ENCODE peak calls at places on chromosome 20, in five cellular contexts. One of them, this sample, is unnamed.

GRCh38 chr20:52305843-52306242 is 114.3 kb upstream of the ZFP64 start:
- DNase-seq in neural progenitor cell: no peak
- DNase-seq in GM23248: no peak
- DNase-seq in HCT116: no peak
- DNase-seq in OCI-LY7: no peak
- DNase-seq in this sample: no peak

GRCh38 chr20:47733892-47734291 is 51.4 kb downstream of the SULF2 start:
- DNase-seq in neural progenitor cell: no peak
- DNase-seq in GM23248: peak
- DNase-seq in HCT116: no peak
- DNase-seq in OCI-LY7: no peak
- DNase-seq in this sample: no peak

GRCh38 chr20:32457476-32457986 is 99.4 kb downstream of the ASXL1 start:
- DNase-seq in neural progenitor cell: peak
- DNase-seq in GM23248: peak
- DNase-seq in HCT116: no peak
- DNase-seq in OCI-LY7: no peak
- DNase-seq in this sample: peak

GRCh38 chr20:17614812-17615644 is 45.2 kb downstream of the DSTN start:
- DNase-seq in neural progenitor cell: no peak
- DNase-seq in GM23248: no peak
- DNase-seq in HCT116: no peak
- DNase-seq in OCI-LY7: no peak
- DNase-seq in this sample: no peak

GRCh38 chr20:58722379-58722778 is 29.8 kb downstream of the NPEPL1 start:
- DNase-seq in neural progenitor cell: no peak
- DNase-seq in GM23248: no peak
- DNase-seq in HCT116: no peak
- DNase-seq in OCI-LY7: no peak
- DNase-seq in this sample: no peak

GRCh38 chr20:33127422-33128097 is 40.4 kb upstream of the BPIFA2 start:
- DNase-seq in neural progenitor cell: peak
- DNase-seq in GM23248: no peak
- DNase-seq in HCT116: no peak
- DNase-seq in OCI-LY7: no peak
- DNase-seq in this sample: no peak

GRCh38 chr20:35093245-35093884 is 758 bp upstream of the TRPC4AP start:
- DNase-seq in neural progenitor cell: no peak
- DNase-seq in GM23248: peak
- DNase-seq in HCT116: no peak
- DNase-seq in OCI-LY7: no peak
- DNase-seq in this sample: peak

GRCh38 chr20:48605364-48606116 is 222.3 kb downstream of the PREX1 start:
- DNase-seq in neural progenitor cell: no peak
- DNase-seq in GM23248: no peak
- DNase-seq in HCT116: no peak
- DNase-seq in OCI-LY7: no peak
- DNase-seq in this sample: no peak

GRCh38 chr20:2451939-2452732 is 18.5 kb downstream of the SNRPB start:
- DNase-seq in neural progenitor cell: peak
- DNase-seq in GM23248: peak
- DNase-seq in HCT116: peak
- DNase-seq in OCI-LY7: peak
- DNase-seq in this sample: peak

GRCh38 chr20:41671143-41671542 is 53.0 kb upstream of the CHD6 start:
- DNase-seq in neural progenitor cell: no peak
- DNase-seq in GM23248: no peak
- DNase-seq in HCT116: no peak
- DNase-seq in OCI-LY7: no peak
- DNase-seq in this sample: no peak

GRCh38 chr20:9447182-9447581 is 67.2 kb upstream of the LAMP5 start:
- DNase-seq in neural progenitor cell: no peak
- DNase-seq in GM23248: no peak
- DNase-seq in HCT116: no peak
- DNase-seq in OCI-LY7: no peak
- DNase-seq in this sample: no peak

GRCh38 chr20:2801459-2801728 is 967 bp upstream of the CPXM1 start:
- DNase-seq in neural progenitor cell: peak
- DNase-seq in GM23248: no peak
- DNase-seq in HCT116: no peak
- DNase-seq in OCI-LY7: no peak
- DNase-seq in this sample: no peak

GRCh38 chr20:58184063-58184462 is 44.4 kb downstream of the ANKRD60 start:
- DNase-seq in neural progenitor cell: no peak
- DNase-seq in GM23248: no peak
- DNase-seq in HCT116: no peak
- DNase-seq in OCI-LY7: no peak
- DNase-seq in this sample: no peak

GRCh38 chr20:12289476-12289875 is 371.8 kb downstream of the BTBD3 start:
- DNase-seq in neural progenitor cell: no peak
- DNase-seq in GM23248: no peak
- DNase-seq in HCT116: no peak
- DNase-seq in OCI-LY7: no peak
- DNase-seq in this sample: peak

GRCh38 chr20:2753456-2754040 is 46.9 kb downstream of the CPXM1 start:
- DNase-seq in neural progenitor cell: no peak
- DNase-seq in GM23248: no peak
- DNase-seq in HCT116: no peak
- DNase-seq in OCI-LY7: no peak
- DNase-seq in this sample: no peak

GRCh38 chr20:35510946-35511735 is 18.3 kb downstream of the C20orf173 start:
- DNase-seq in neural progenitor cell: no peak
- DNase-seq in GM23248: no peak
- DNase-seq in HCT116: no peak
- DNase-seq in OCI-LY7: no peak
- DNase-seq in this sample: no peak

GRCh38 chr20:7980332-7981046 is 39.1 kb downstream of the TMX4 start:
- DNase-seq in neural progenitor cell: peak
- DNase-seq in GM23248: peak
- DNase-seq in HCT116: peak
- DNase-seq in OCI-LY7: peak
- DNase-seq in this sample: peak

GRCh38 chr20:53077373-53078205 is 105.4 kb downstream of the TSHZ2 start:
- DNase-seq in neural progenitor cell: no peak
- DNase-seq in GM23248: peak
- DNase-seq in HCT116: no peak
- DNase-seq in OCI-LY7: no peak
- DNase-seq in this sample: peak

GRCh38 chr20:46803446-46804020 is 91.1 kb upstream of the EYA2 start:
- DNase-seq in neural progenitor cell: no peak
- DNase-seq in GM23248: no peak
- DNase-seq in HCT116: no peak
- DNase-seq in OCI-LY7: no peak
- DNase-seq in this sample: no peak

GRCh38 chr20:3163099-3164042 is 3.7 kb upstream of the FASTKD5 start:
- DNase-seq in neural progenitor cell: no peak
- DNase-seq in GM23248: no peak
- DNase-seq in HCT116: no peak
- DNase-seq in OCI-LY7: no peak
- DNase-seq in this sample: no peak

GRCh38 chr20:8782804-8783203 is 286.1 kb upstream of the PLCB4 start:
- DNase-seq in neural progenitor cell: no peak
- DNase-seq in GM23248: peak
- DNase-seq in HCT116: no peak
- DNase-seq in OCI-LY7: no peak
- DNase-seq in this sample: no peak

GRCh38 chr20:41131594-41132387 is 5.6 kb upstream of the PLCG1 start:
- DNase-seq in neural progenitor cell: no peak
- DNase-seq in GM23248: no peak
- DNase-seq in HCT116: no peak
- DNase-seq in OCI-LY7: no peak
- DNase-seq in this sample: no peak

GRCh38 chr20:21235713-21236445 is 67.3 kb upstream of the XRN2 start:
- DNase-seq in neural progenitor cell: peak
- DNase-seq in GM23248: peak
- DNase-seq in HCT116: peak
- DNase-seq in OCI-LY7: peak
- DNase-seq in this sample: peak

GRCh38 chr20:2342243-2342642 is 38.5 kb upstream of the TGM6 start:
- DNase-seq in neural progenitor cell: no peak
- DNase-seq in GM23248: no peak
- DNase-seq in HCT116: no peak
- DNase-seq in OCI-LY7: no peak
- DNase-seq in this sample: no peak

GRCh38 chr20:32976746-32977145 is 27.5 kb downstream of the SUN5 start:
- DNase-seq in neural progenitor cell: no peak
- DNase-seq in GM23248: no peak
- DNase-seq in HCT116: no peak
- DNase-seq in OCI-LY7: no peak
- DNase-seq in this sample: no peak

GRCh38 chr20:31603822-31604566 is 1.1 kb upstream of the ID1 start:
- DNase-seq in neural progenitor cell: peak
- DNase-seq in GM23248: peak
- DNase-seq in HCT116: peak
- DNase-seq in OCI-LY7: peak
- DNase-seq in this sample: peak

GRCh38 chr20:49288250-49288751 is 10.4 kb upstream of the ZNFX1 start:
- DNase-seq in neural progenitor cell: no peak
- DNase-seq in GM23248: no peak
- DNase-seq in HCT116: no peak
- DNase-seq in OCI-LY7: no peak
- DNase-seq in this sample: no peak

GRCh38 chr20:40506567-40506966 is 182.5 kb downstream of the MAFB start:
- DNase-seq in neural progenitor cell: no peak
- DNase-seq in GM23248: peak
- DNase-seq in HCT116: peak
- DNase-seq in OCI-LY7: no peak
- DNase-seq in this sample: peak

GRCh38 chr20:49288784-49289696 is 11.2 kb upstream of the ZNFX1 start:
- DNase-seq in neural progenitor cell: no peak
- DNase-seq in GM23248: no peak
- DNase-seq in HCT116: no peak
- DNase-seq in OCI-LY7: no peak
- DNase-seq in this sample: peak

GRCh38 chr20:60715172-60715571 is 536.9 kb upstream of the CDH4 start:
- DNase-seq in neural progenitor cell: peak
- DNase-seq in GM23248: no peak
- DNase-seq in HCT116: no peak
- DNase-seq in OCI-LY7: no peak
- DNase-seq in this sample: peak

GRCh38 chr20:32439132-32439829 is 81.2 kb downstream of the ASXL1 start:
- DNase-seq in neural progenitor cell: no peak
- DNase-seq in GM23248: peak
- DNase-seq in HCT116: no peak
- DNase-seq in OCI-LY7: no peak
- DNase-seq in this sample: no peak

GRCh38 chr20:41672282-41672681 is 54.1 kb upstream of the CHD6 start:
- DNase-seq in neural progenitor cell: no peak
- DNase-seq in GM23248: no peak
- DNase-seq in HCT116: no peak
- DNase-seq in OCI-LY7: no peak
- DNase-seq in this sample: no peak

GRCh38 chr20:37882961-37883712 is 19.8 kb upstream of the VSTM2L start:
- DNase-seq in neural progenitor cell: no peak
- DNase-seq in GM23248: no peak
- DNase-seq in HCT116: no peak
- DNase-seq in OCI-LY7: no peak
- DNase-seq in this sample: no peak

DNA sequence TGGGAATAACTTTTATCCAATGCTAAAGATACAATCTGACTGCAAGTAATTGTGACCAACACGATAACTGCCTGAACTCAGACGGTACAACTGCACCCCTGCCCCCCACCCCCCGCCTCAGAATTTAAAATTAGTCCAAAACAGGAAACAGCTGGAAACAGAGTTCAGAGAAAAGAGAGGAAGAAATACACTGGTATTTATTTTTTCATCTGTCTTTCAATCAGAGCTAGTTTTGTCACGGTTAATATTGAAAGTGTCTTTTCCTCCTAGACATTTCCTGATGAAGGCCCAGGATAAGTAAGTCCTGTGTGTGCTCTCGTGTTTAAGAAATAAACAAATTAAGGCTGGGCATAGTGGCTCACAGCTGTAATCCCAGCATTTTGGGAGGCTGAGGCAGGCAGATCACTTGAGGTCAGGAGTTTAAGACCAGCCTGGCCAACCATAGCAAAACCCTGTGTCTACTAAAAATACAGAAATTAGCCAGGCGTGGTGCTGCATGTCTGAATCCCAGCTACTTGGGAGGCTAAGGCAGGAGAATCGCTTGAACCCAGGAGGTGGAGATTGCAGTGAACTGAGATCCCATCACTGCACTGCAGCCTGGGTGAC is 21.5 kb downstream of the ACSS1 start:
- DNase-seq in neural progenitor cell: no peak
- DNase-seq in GM23248: no peak
- DNase-seq in HCT116: no peak
- DNase-seq in OCI-LY7: peak
- DNase-seq in this sample: no peak
- H3K27ac ChIP-seq in neural progenitor cell: no peak
- H3K27ac ChIP-seq in GM23248: no peak
- H3K27ac ChIP-seq in HCT116: no peak
- H3K27ac ChIP-seq in OCI-LY7: peak
- H3K27ac ChIP-seq in this sample: no peak

DNA sequence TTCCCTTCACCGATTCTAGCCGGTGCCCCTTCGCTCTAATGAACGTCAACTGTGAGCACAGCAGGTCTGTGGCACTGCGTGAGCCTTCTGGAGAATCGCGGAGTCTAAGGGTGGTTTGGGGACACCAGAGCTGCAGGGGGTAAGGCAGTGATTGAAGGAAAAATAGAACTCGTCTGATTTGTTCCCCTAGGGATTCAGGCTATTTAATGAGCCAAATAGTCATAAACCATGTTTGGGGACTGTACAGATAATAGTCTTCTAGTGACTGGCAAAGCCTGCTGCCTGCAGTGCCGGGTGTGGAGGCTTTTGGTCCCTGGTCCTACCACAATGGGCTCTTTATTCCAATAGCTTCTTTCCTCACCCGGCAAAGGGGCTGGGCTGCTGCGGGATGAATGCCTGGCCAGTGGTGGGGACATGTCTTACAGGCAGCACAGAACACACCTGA is 11.1 kb upstream of the NTSR1 start:
- DNase-seq in neural progenitor cell: no peak
- DNase-seq in GM23248: no peak
- DNase-seq in HCT116: no peak
- DNase-seq in OCI-LY7: no peak
- DNase-seq in this sample: no peak
- TF ChIP-seq EZH2phosphoT487 in neural progenitor cell: no peak
- TF ChIP-seq EZH2phosphoT487 in GM23248: no peak
- TF ChIP-seq EZH2phosphoT487 in HCT116: no peak
- TF ChIP-seq EZH2phosphoT487 in OCI-LY7: no peak
- TF ChIP-seq EZH2phosphoT487 in this sample: no peak

GRCh38 chr20:19729672-19730071 is 28.4 kb upstream of the RIN2 start:
- DNase-seq in neural progenitor cell: no peak
- DNase-seq in GM23248: peak
- DNase-seq in HCT116: no peak
- DNase-seq in OCI-LY7: no peak
- DNase-seq in this sample: no peak
- H3K4me3 ChIP-seq in neural progenitor cell: no peak
- H3K4me3 ChIP-seq in GM23248: no peak
- H3K4me3 ChIP-seq in HCT116: no peak
- H3K4me3 ChIP-seq in OCI-LY7: no peak
- H3K4me3 ChIP-seq in this sample: no peak

GRCh38 chr20:23659989-23660837 is 22.5 kb upstream of the CST3 start:
- DNase-seq in neural progenitor cell: no peak
- DNase-seq in GM23248: peak
- DNase-seq in HCT116: no peak
- DNase-seq in OCI-LY7: no peak
- DNase-seq in this sample: no peak
- H3K27ac ChIP-seq in neural progenitor cell: no peak
- H3K27ac ChIP-seq in GM23248: no peak
- H3K27ac ChIP-seq in HCT116: no peak
- H3K27ac ChIP-seq in OCI-LY7: no peak
- H3K27ac ChIP-seq in this sample: no peak

This sample was measured in PC-3.